ENCODE peak calls at places on chromosomes 4 and X, in seven cellular contexts. X, N, F, S, E, T and U are unnamed samples. For H4K20me1, the result is how much of the 10 kb centered on the place peaks cover.

GRCh38 chr4:3399277-3400194 is 42.2 kb upstream of the HGFAC start:
- DNase-seq in X (no peak), N (peak), F (no peak), S (peak), E (no peak), T (peak), U (no peak)

GRCh38 chr4:109947918-109948317 is 35.2 kb downstream of the EGF start:
- DNase-seq in X (no peak), N (no peak), F (no peak), S (peak), E (no peak), T (no peak), U (peak)

GRCh38 chr4:163157157-163157556 is 9.5 kb downstream of the NAF1 start:
- DNase-seq in X (no peak), N (peak), F (no peak), S (peak), E (no peak), T (no peak), U (peak)

GRCh38 chr4:161573836-161574235 is 590.0 kb downstream of the FSTL5 start:
- DNase-seq in X (no peak), N (peak), F (no peak), S (no peak), E (no peak), T (peak), U (no peak)

GRCh38 chr4:155960522-155960921 is 6.9 kb upstream of the CTSO start:
- DNase-seq in X (no peak), N (peak), F (no peak), S (peak), E (no peak), T (no peak), U (peak)

GRCh38 chrX:2589186-2590020 is 88.6 kb upstream of the DHRSX start:
- DNase-seq in X (no peak), N (no peak), F (no peak), S (peak), E (no peak), T (no peak), U (no peak)

GRCh38 chrX:103254171-103254824 is 657 bp downstream of the TCEAL8 start:
- DNase-seq in X (peak), N (peak), F (peak), S (peak), E (peak), T (peak), U (no peak)

GRCh38 chr4:30847157-30847556 is 127.0 kb downstream of the PCDH7 start:
- DNase-seq in X (no peak), N (no peak), F (no peak), S (no peak), E (peak), T (no peak), U (no peak)

GRCh38 chrX:45515262-45516215 is 314.9 kb upstream of the DIPK2B start:
- DNase-seq in X (peak), N (peak), F (peak), S (peak), E (peak), T (peak), U (peak)

GRCh38 chr4:56389558-56389957 is 2.3 kb upstream of the AASDH start:
- DNase-seq in X (no peak), N (no peak), F (peak), S (no peak), E (no peak), T (no peak), U (no peak)

GRCh38 chrX:39736219-39737211 is 361.2 kb downstream of the BCOR start:
- DNase-seq in X (no peak), N (peak), F (no peak), S (peak), E (no peak), T (peak), U (peak)

GRCh38 chr4:104302731-104303130 is 192.0 kb downstream of the CXXC4 start:
- DNase-seq in X (no peak), N (no peak), F (no peak), S (no peak), E (no peak), T (no peak), U (no peak)

GRCh38 chrX:2500091-2500680 is 590 bp downstream of the DHRSX start:
- DNase-seq in X (peak), N (peak), F (peak), S (peak), E (peak), T (peak), U (peak)

GRCh38 chrX:13742397-13743176 is 8.0 kb downstream of the OFD1 start:
- DNase-seq in X (no peak), N (no peak), F (peak), S (no peak), E (no peak), T (no peak), U (no peak)

GRCh38 chr4:143095447-143095846 is 89.3 kb upstream of the USP38 start:
- DNase-seq in X (no peak), N (no peak), F (peak), S (no peak), E (no peak), T (no peak), U (no peak)

GRCh38 chr4:106793933-106794332 is 242.2 kb downstream of the DKK2 start:
- DNase-seq in X (no peak), N (no peak), F (no peak), S (no peak), E (no peak), T (no peak), U (no peak)

GRCh38 chr4:123361195-123361861 is 35.3 kb upstream of the SPRY1 start:
- DNase-seq in X (no peak), N (peak), F (peak), S (peak), E (no peak), T (peak), U (no peak)

GRCh38 chr4:98802673-98803286 is 126.2 kb downstream of the EIF4E start:
- DNase-seq in X (no peak), N (peak), F (no peak), S (peak), E (no peak), T (peak), U (no peak)

GRCh38 chr4:105936901-105937300 is 41.6 kb downstream of the NPNT start:
- DNase-seq in X (no peak), N (no peak), F (no peak), S (no peak), E (no peak), T (no peak), U (no peak)

GRCh38 chr4:149292422-149293055 is 523.1 kb downstream of the IQCM start:
- DNase-seq in X (no peak), N (no peak), F (no peak), S (no peak), E (no peak), T (no peak), U (no peak)

GRCh38 chrX:16828126-16828908 is 41.8 kb downstream of the RBBP7 start:
- DNase-seq in X (no peak), N (peak), F (peak), S (peak), E (no peak), T (peak), U (no peak)

GRCh38 chrX:111052478-111052877 is 43.5 kb upstream of the PAK3 start:
- DNase-seq in X (no peak), N (peak), F (no peak), S (no peak), E (no peak), T (no peak), U (no peak)

GRCh38 chrX:13652256-13653021 is 502 bp upstream of the TCEANC start:
- DNase-seq in X (peak), N (peak), F (no peak), S (peak), E (no peak), T (peak), U (peak)

GRCh38 chrX:123975180-123975579 is 13.7 kb downstream of the STAG2 start:
- DNase-seq in X (no peak), N (peak), F (no peak), S (peak), E (no peak), T (peak), U (peak)
- H4K20me1 ChIP-seq in X (half or more), N (under half), F (half or more), S (under half), E (half or more), T (under half), U (under half)

DNA sequence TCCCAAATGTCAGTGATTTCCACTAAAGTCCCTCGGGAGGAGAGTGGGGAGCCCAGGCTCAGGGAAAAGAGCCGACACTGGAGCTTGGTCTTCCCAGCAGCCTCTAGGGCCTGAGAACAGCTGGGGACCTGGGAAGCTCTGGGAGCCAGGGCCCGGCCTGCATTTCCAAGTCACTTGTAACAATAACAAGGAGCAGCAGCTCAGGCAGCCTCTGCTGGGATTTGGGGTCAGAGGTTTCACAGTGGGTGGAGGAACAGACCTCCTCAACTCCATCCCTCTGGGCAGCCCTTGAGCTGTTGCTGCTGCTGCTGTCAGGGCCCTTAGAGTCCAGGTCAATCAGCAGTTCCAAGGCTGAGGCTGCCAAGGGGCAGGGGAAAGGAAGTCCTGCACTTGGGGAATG is 11.1 kb downstream of the STARD8 start:
- DNase-seq in X (no peak), N (no peak), F (no peak), S (no peak), E (peak), T (no peak), U (no peak)
- H3K27ac ChIP-seq in X (no peak), N (no peak), F (no peak), S (no peak), E (no peak), T (no peak), U (no peak)

GRCh38 chrX:145820825-145821224 is 3.2 kb downstream of the SLITRK2 start:
- DNase-seq in X (no peak), N (no peak), F (no peak), S (no peak), E (no peak), T (no peak), U (peak)
- H3K4me3 ChIP-seq in X (no peak), N (no peak), F (no peak), S (no peak), E (peak), T (no peak), U (no peak)

GRCh38 chr4:40246938-40247337 is 50.1 kb downstream of the RHOH start:
- DNase-seq in X (no peak), N (no peak), F (no peak), S (no peak), E (no peak), T (no peak), U (no peak)
- H4K20me1 ChIP-seq in X (under half), N (under half), F (under half), S (under half), E (under half), T (under half), U (under half)

GRCh38 chr4:1209821-1210220 is 37.4 kb upstream of the SPON2 start:
- DNase-seq in X (no peak), N (peak), F (peak), S (peak), E (no peak), T (peak), U (peak)
- H3K27ac ChIP-seq in X (no peak), N (no peak), F (peak), S (no peak), E (no peak), T (no peak), U (no peak)

GRCh38 chrX:124232523-124233201 is 99.8 kb upstream of the TEX13D start:
- DNase-seq in X (no peak), N (peak), F (no peak), S (no peak), E (no peak), T (no peak), U (no peak)

GRCh38 chrX:124231454-124231853 is 101.0 kb upstream of the TEX13D start:
- DNase-seq in X (no peak), N (no peak), F (no peak), S (no peak), E (peak), T (no peak), U (no peak)

GRCh38 chrX:124229374-124229773 is 103.1 kb upstream of the TEX13D start:
- DNase-seq in X (no peak), N (no peak), F (no peak), S (no peak), E (peak), T (no peak), U (no peak)

GRCh38 chrX:124228849-124229248 is 103.6 kb upstream of the TEX13D start:
- DNase-seq in X (no peak), N (no peak), F (no peak), S (no peak), E (peak), T (no peak), U (no peak)

DNA sequence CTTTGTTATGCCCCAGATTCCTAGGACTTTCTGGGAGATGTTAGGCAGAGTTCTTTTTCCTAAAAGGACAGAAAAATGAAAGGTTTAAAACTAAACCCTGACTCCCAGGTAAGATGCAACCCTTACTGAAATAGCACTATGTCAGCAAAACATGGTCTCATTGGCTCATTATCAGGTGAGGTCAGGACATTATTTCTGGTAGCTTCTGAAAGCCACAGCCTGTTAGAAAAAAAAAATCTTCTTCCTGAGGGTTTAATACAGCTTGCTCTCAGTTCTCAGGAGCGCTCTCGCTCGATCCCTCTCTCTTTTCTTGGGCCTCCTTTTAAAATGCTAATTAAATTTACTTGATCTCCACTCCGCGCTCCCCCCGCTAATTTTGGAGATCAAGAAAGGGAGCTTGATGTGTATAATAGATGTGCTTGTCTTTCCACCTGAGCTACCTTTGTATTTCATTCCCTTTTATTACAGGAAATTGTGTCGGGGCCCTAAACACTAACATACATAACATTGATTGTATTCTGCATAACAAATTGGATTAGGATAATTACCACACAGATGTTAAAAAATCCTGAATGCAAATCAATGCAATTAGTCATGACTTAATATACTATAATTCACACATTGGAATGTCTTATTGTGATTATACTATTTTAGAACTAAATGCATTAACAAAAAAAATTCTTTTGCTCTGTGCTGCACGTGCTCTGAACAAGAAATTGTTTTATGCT is 101.7 kb upstream of the TEX13D start:
- DNase-seq in X (no peak), N (no peak), F (no peak), S (no peak), E (peak), T (no peak), U (no peak)
- H3K4me3 ChIP-seq in X (no peak), N (no peak), F (no peak), S (no peak), E (peak), T (no peak), U (no peak)

DNA sequence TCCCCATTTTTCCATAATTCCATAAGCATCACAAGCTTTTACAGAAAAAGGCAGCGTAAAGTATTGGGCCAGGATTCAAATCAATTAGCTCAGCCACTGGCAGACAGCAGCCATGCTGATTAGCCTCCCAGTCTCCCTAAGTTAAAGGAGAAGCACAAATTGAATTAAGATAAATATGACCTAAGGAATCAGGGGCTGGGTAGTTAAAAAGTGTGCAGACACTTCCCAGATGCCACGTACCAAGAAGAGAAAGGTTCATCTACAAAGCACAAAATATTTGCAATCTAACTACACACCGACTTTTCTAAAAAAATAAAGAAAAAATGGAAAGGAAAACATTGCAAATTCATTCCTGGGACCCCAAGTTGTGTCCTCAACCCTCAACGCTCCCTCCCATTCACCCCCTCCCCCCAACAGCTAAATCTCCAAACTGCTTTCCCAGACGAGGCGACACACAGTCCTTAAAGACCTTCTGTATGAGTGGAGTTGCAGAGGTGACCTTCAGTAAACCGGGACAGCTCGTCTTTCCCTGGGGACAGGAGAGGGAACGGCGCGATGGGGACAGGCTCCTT is 1.2 kb downstream of the GRSF1 start:
- DNase-seq in X (no peak), N (peak), F (no peak), S (peak), E (no peak), T (peak), U (peak)
- H4K20me1 ChIP-seq in X (under half), N (under half), F (under half), S (under half), E (under half), T (under half), U (under half)

DNA sequence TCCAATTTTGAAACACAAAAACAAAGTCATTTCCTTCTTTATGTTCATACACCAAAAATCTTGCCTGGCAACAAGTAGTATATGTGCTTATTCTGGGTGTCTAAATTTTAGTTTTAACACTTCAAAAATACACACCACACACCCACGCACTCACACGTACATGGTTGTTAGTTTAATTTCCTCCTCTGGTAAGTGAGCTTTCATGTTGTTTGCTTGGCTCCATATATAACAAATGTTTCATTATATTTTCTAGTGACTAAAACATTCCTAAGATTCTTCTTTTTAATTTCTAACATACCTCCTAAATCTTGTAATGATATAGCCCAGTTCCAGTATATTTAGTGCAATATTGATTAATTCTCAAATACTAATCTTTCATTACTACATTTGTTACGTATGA is 80.9 kb downstream of the PRDM5 start:
- DNase-seq in X (no peak), N (peak), F (no peak), S (peak), E (no peak), T (no peak), U (peak)
- H3K27ac ChIP-seq in X (no peak), N (no peak), F (peak), S (peak), E (no peak), T (no peak), U (peak)

DNA sequence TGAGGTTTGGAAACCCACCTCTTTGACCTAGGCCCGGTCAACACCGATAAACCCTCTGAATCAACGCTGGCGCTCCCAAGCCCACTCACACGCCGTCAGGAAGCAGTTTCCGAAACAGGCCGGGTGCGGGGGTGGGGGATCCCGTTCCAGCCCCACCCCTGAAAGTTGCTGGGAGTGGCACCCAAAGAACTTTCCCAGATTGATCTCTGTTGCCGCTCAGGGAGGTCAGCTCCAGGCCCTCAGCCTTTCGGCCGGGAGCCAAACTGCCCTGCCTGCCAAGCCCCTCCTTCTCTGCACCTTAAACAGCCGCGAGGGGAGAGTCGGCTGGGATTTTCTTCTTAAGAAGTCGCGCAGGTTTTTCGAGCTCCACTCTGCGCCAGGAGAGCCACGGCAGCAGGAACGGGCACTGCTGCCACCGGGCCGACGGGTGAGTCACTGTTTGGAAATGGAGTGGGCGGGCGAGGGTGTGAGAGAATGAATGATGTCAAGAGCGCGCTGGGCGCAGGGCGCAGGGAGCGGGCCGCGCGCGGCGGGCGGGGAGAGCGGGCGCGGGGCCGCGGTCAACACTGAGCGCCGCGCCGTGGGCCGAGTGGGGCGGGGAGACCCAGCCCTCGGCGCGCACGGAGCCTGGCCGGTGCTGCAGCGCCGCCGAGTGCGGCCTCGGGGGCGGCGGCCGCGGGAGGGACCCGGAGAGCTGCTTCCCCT is at the start of gene SGMS2:
- DNase-seq in X (peak), N (peak), F (peak), S (peak), E (peak), T (peak), U (peak)
- H3K4me3 ChIP-seq in X (peak), N (peak), F (peak), S (peak), E (peak), T (peak), U (peak)